ENCODE peak calls at places on chromosomes 2 and 18, in seven cellular contexts. U is endothelial cell of umbilical vein, J is transverse colon, D is stomach, S is suprapubic skin, F is GM12891, X is IMR-90. P is an unnamed sample.

GRCh38 chr2:228084717-228085116 is 96.8 kb downstream of the SPHKAP start:
- DNase-seq in J (no peak), D (no peak), U (no peak), S (no peak), F (no peak), X (no peak), P (no peak)

GRCh38 chr18:36580874-36581750 is 247.7 kb downstream of the TPGS2 start:
- DNase-seq in X (peak), J (no peak), F (no peak), S (no peak), U (no peak), D (no peak), P (peak)

GRCh38 chr18:64027931-64028695 is 58.2 kb downstream of the SERPINB8 start:
- DNase-seq in J (no peak), S (no peak), F (no peak), D (no peak), U (no peak), X (no peak), P (no peak)

GRCh38 chr2:119625226-119625625 is 53.8 kb upstream of the TMEM177 start:
- DNase-seq in F (no peak), S (no peak), J (no peak), D (no peak), U (no peak), X (no peak), P (no peak)

GRCh38 chr2:213187386-213187785 is 36.0 kb upstream of the IKZF2 start:
- DNase-seq in J (no peak), F (no peak), S (no peak), U (no peak), X (peak), D (no peak), P (no peak)

GRCh38 chr2:191350826-191351225 is 105.6 kb downstream of the MYO1B start:
- DNase-seq in J (no peak), D (no peak), F (no peak), U (no peak), X (peak), S (no peak), P (no peak)

GRCh38 chr2:40256649-40257048 is 195.2 kb downstream of the SLC8A1 start:
- DNase-seq in X (no peak), F (no peak), U (peak), D (no peak), S (no peak), J (no peak), P (peak)

GRCh38 chr2:199589303-199589702 is 131.6 kb upstream of the SATB2 start:
- DNase-seq in U (no peak), J (no peak), F (no peak), D (no peak), S (no peak), X (no peak), P (no peak)

GRCh38 chr2:174492963-174493431 is 6.2 kb upstream of the GPR155 start:
- DNase-seq in U (no peak), S (no peak), D (no peak), J (peak), X (no peak), F (peak), P (no peak)

GRCh38 chr2:72993147-72993546 is 75.8 kb downstream of the EMX1 start:
- DNase-seq in J (no peak), U (peak), X (peak), D (peak), S (peak), F (peak), P (peak)

GRCh38 chr2:167862787-167863186 is 384.6 kb downstream of the STK39 start:
- DNase-seq in X (peak), F (no peak), D (no peak), J (no peak), S (no peak), U (no peak), P (peak)

GRCh38 chr18:29779096-29779495 is 1263.4 kb downstream of the DSC3 start:
- DNase-seq in F (no peak), X (peak), D (no peak), J (no peak), U (no peak), S (no peak), P (no peak)

GRCh38 chr2:175824243-175824642 is 177.8 kb downstream of the LNPK start:
- DNase-seq in X (no peak), F (no peak), U (no peak), J (no peak), S (no peak), D (no peak), P (no peak)

GRCh38 chr2:133072837-133073694 is 403.1 kb upstream of the LYPD1 start:
- DNase-seq in F (no peak), X (no peak), J (no peak), U (no peak), S (no peak), D (no peak), P (no peak)

GRCh38 chr2:201118957-201119848 is 3.2 kb downstream of the CFLAR start:
- DNase-seq in X (peak), D (no peak), J (no peak), U (peak), F (no peak), S (no peak), P (no peak)

GRCh38 chr2:201116115-201116958 is at the start of gene CFLAR:
- DNase-seq in D (peak), S (peak), J (peak), F (peak), X (peak), U (peak), P (peak)

GRCh38 chr2:201120500-201120899 is 4.5 kb downstream of the CFLAR start:
- DNase-seq in J (no peak), D (no peak), X (no peak), F (no peak), S (no peak), U (no peak), P (no peak)

GRCh38 chr2:201116959-201117734 is 1.2 kb downstream of the CFLAR start:
- DNase-seq in F (no peak), S (peak), X (peak), U (peak), D (peak), J (peak), P (no peak)

DNA sequence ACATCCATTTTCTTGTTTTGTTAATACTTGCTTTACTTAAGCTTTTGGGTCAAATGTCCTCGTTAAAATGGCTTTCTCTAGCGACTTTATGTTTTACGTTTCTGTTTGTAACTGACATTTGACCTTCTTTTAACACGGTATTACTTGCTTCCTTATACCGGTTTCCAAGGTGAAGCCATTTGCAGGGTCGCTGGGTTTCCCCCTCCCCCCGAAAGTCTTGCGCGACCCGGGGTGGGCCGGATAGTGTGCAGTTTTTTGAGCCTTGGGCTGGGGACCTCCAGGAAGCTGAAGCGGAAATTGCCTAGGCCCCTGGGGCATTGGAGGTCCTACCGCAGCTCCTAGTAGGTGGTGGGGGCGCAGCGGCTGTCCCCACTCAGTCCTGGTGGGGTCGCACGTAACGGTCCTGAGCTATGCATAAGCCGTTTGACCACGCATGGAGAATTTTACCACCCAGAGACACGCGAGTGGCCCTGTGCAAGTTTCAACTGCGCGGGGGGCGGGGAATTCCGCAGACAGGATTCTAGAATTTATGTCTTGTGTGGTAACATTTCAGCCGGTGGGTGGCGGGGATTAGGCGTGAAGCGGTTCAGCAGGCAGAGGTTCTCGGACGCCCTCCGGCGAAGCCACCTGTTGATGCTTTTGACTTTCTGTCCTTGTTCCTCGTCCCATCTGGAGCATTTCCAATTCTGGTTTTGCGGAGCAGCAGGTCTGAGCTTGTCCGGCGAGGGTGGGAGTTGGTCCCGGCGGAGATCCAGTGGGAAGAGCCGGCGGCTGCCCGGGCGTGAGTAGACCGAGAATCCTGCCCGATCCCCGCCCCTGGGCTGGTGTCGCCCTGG is 2.4 kb downstream of the CFLAR start:
- DNase-seq in X (peak), U (peak), D (peak), J (peak), S (peak), F (no peak), P (peak)
- TF ChIP-seq POLR2A in X (no peak), U (peak), D (no peak), J (peak), S (no peak), F (peak), P (no peak)

DNA sequence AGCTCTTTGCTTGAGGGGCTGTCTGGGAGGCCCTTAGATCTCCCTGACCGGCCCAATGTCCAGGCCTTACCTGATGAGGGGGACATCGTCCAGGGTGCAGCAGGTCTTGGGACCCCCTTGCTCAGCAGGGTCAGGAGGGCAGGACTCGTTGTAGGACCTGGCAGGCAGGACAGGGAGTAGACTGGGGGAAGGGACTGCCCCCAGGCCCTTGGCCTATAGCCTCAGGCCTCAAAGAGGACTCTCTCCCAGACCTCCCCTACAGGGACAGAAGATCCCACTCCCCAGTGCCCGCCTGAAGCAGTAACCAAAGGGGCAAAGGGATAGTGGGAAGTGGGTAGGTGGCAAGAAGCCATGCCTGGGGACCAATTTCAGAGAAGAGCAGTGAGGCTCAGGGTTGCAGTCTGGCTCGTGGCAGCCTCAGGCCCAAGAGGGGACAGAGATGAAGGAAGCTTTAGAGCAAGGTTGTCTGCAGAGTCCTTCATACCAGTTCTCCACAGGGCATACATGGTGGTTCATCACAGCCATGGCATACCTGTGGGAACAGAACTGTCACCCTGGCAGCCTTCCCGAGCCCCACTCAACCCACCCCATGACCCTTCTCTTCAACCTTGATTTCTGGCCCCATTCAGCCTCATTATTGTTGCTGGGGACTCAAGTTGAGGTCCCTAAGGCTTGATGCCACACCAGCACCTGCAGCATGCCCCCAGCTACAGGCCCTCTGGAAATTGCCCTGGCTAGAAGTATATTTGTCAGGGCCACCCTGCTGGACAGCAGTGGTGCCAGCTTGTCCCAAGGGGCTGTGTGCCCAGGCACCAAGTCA is 1.3 kb downstream of the TMEM150A start:
- DNase-seq in D (no peak), U (no peak), X (no peak), F (no peak), S (no peak), J (no peak), P (no peak)
- TF ChIP-seq POLR2A in D (no peak), U (no peak), X (no peak), F (no peak), S (no peak), J (no peak), P (no peak)

GRCh38 chr2:9754532-9754887 is 88.8 kb upstream of the TAF1B start:
- DNase-seq in D (no peak), S (no peak), X (no peak), J (no peak), U (no peak), F (no peak), P (no peak)

GRCh38 chr2:9755638-9756037 is 87.6 kb upstream of the TAF1B start:
- DNase-seq in D (no peak), F (no peak), X (no peak), J (no peak), S (no peak), U (no peak), P (no peak)

GRCh38 chr2:9752441-9753275 is 90.6 kb upstream of the TAF1B start:
- DNase-seq in U (no peak), D (no peak), X (peak), J (peak), F (no peak), S (no peak), P (peak)

GRCh38 chr2:9753276-9753600 is 90.0 kb upstream of the TAF1B start:
- DNase-seq in X (peak), D (peak), U (peak), J (peak), S (no peak), F (peak), P (peak)

DNA sequence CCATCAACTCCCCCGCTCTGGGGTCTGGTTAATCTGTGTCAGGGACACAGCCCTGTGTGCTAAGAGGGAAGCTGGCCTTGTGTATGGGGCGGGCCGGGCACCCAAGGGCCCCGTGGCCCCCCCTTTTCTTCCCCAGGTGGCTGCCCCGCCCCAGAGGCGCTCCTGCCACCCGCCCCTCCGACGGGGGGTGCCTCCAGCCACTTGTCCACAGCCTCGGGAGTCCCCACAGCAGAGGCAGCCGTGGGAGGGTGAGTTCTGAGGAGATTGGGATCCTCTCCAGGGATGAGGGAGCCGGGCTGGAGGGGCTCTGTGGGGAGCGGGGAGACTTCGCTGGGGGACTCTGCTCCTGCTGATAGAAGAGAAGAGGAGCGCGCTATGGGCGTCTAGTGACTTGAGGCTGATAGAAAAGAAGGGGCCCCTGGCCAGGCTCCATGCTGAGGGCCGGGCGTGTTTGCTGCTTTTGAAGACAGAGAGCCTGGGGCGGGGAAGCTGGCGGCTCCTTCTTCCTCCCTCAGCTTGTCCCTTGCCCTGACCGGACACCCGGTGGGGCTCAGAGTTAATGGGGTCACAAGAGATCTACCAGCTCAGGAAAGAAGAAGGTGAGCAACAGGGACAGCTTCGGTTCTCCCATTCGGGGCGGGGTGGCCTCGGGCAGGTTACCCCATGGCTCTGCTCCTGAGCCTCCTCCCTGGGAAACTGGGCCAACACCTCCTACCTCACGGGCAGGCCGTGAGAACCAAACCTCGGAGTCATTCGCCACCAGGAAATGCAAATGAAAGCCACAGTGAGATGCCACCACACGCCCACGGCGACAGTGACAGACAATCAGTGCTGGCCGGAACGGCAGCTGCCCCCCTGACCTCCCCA is 89.4 kb upstream of the TAF1B start:
- DNase-seq in U (no peak), J (peak), F (no peak), S (no peak), X (no peak), D (peak), P (no peak)
- TF ChIP-seq POLR2A in U (no peak), J (peak), F (no peak), S (no peak), X (no peak), D (no peak), P (no peak)

DNA sequence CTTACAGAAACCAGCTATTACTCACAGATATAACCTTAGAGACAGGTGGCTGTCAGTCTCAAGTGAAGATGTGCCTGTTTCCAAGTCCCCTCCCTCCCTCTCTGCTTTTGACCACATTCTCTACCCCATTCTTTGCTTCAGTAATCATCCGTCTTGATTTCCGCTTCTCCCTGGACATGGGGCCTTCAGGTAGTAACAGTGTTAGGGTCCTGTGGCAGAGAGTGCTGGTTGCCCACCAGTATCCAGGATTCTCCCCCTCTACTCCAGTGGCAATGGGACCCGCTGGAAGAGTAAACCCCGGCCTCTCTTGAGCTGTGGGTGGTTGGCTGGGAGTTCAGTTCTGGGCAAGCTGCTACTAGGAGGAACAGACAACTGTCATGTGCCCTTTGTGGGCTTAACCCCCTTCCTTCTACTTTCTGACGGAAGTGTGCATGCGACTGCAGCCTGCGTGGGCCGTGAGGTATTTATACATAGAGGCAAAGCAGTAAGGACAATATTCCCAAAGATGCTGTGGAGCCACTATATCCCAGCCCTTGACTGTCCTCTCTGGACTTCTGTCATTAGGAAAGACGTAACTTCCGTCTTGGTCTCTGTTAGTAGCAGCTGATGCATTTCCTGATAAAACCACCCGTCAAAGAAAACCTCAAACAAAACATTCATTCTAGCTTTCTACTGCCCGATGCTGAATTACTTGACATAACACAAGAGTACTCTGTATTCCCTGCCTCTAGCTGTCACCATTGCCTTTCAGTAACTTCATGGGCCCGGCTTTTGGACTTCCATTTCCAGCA is 17.9 kb downstream of the PDCL3 start:
- DNase-seq in U (peak), D (no peak), S (no peak), F (peak), X (no peak), J (peak), P (no peak)
- TF ChIP-seq POLR2A in U (no peak), D (no peak), S (peak), F (peak), X (no peak), J (no peak), P (no peak)

GRCh38 chr2:110744429-110744828 is 12.1 kb downstream of the ACOXL start:
- DNase-seq in U (no peak), D (no peak), X (no peak), F (no peak), S (no peak), J (no peak), P (no peak)

GRCh38 chr2:110747522-110748488 is 15.4 kb downstream of the ACOXL start:
- DNase-seq in X (no peak), S (no peak), U (no peak), D (no peak), F (no peak), J (no peak), P (no peak)

GRCh38 chr2:110745048-110745447 is 12.7 kb downstream of the ACOXL start:
- DNase-seq in X (no peak), D (no peak), F (no peak), S (no peak), J (no peak), U (no peak), P (no peak)

GRCh38 chr2:110748489-110748867 is 16.1 kb downstream of the ACOXL start:
- DNase-seq in D (peak), J (peak), U (no peak), F (peak), X (peak), S (no peak), P (no peak)

DNA sequence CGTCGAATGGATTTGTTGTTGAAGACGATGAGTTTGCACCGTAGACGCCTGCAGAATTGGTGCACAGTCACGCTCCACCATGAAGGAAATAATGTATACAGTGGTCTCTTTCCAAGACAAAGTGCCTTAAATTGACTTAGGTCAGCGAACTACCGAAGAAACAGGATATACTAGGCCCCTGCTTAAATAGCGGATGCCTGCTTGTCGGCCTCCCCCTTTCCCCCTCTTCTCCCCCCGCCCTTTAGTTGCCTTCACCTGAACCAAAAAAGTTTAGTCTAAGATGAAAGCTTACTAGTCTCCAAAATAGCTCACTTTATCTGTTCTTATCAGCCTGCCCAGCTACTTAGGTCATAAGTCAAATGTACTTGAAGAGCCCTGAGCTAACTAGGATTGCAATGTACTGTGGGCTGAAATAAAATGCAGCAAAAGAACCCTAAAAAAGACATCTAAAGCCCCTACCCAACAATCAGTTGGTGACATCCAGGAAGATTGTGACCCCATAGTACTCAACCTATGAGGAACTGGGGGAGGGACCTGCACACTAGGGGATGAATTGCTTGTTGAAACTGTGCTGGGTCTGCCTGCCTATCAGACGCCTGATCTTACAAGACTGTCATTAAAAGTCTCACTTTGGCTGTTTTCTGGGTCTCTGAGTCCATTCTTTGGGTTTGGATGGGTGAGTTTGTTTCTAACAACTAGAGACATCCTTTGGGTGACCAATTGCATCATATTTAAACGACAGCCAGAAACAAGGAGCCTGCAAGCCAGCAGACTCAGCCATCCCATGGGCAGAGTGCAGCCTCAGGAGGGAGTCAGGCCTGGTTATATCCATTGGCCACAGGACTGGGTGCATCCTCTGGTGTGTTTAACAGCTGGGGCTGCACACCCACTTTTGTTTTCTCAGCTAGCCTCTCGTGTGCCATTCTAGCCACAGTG is 14.5 kb downstream of the ACOXL start:
- DNase-seq in F (no peak), X (no peak), D (no peak), U (no peak), S (no peak), J (no peak), P (no peak)
- TF ChIP-seq POLR2A in F (no peak), X (no peak), D (no peak), U (no peak), S (no peak), J (no peak), P (no peak)